ENCODE peak calls at places on chromosomes 6 and 20, in seven cellular contexts. Z is fibroblast of lung; W is NCI-H446; A is HEK293T; E is D341Med; K is choroid plexus epithelial cell; S is effector memory CD4-positive, alpha-beta T cell. F is an unnamed sample.

GRCh38 chr6:22878706-22879105 is 309.3 kb downstream of the HDGFL1 start:
- DNase-seq in Z (no peak), W (no peak), A (no peak), E (no peak), K (peak), S (no peak), F (no peak)

GRCh38 chr20:14178952-14179351 is 158.5 kb downstream of the FLRT3 start:
- DNase-seq in Z (no peak), W (no peak), A (no peak), E (no peak), K (no peak), S (no peak), F (no peak)

GRCh38 chr6:17984822-17985660 is 2.4 kb downstream of the KIF13A start:
- DNase-seq in Z (peak), W (no peak), A (no peak), E (no peak), K (peak), S (no peak), F (no peak)

GRCh38 chr6:52538252-52538905 is 38.5 kb downstream of the TRAM2 start:
- DNase-seq in Z (no peak), W (peak), A (no peak), E (no peak), K (no peak), S (no peak), F (no peak)

GRCh38 chr6:116397960-116398359 is 27.2 kb downstream of the DSE start:
- DNase-seq in Z (peak), W (no peak), A (no peak), E (no peak), K (peak), S (no peak), F (no peak)

GRCh38 chr6:156883497-156884252 is 106.5 kb downstream of the ARID1B start:
- DNase-seq in Z (peak), W (no peak), A (no peak), E (no peak), K (no peak), S (no peak), F (no peak)

GRCh38 chr6:39056681-39057080 is 8.1 kb downstream of the GLP1R start:
- DNase-seq in Z (no peak), W (no peak), A (no peak), E (no peak), K (no peak), S (no peak), F (no peak)

GRCh38 chr20:19885981-19886665 is 128.1 kb downstream of the RIN2 start:
- DNase-seq in Z (peak), W (peak), A (no peak), E (no peak), K (no peak), S (no peak), F (no peak)

GRCh38 chr6:9851541-9852380 is 563.1 kb downstream of the TFAP2A start:
- DNase-seq in Z (no peak), W (no peak), A (peak), E (no peak), K (peak), S (no peak), F (no peak)

GRCh38 chr6:85191656-85192055 is 258.2 kb upstream of the NT5E start:
- DNase-seq in Z (no peak), W (no peak), A (no peak), E (no peak), K (peak), S (no peak), F (no peak)

GRCh38 chr6:145809211-145809610 is 5.4 kb downstream of the FBXO30 start:
- DNase-seq in Z (peak), W (no peak), A (no peak), E (no peak), K (peak), S (no peak), F (no peak)

GRCh38 chr6:53172468-53172803 is 23.8 kb upstream of the GCM1 start:
- DNase-seq in Z (no peak), W (no peak), A (no peak), E (no peak), K (no peak), S (no peak), F (no peak)

GRCh38 chr20:45857836-45858250 is 429 bp downstream of the ZSWIM3 start:
- DNase-seq in Z (no peak), W (peak), A (peak), E (no peak), K (peak), S (no peak), F (no peak)

GRCh38 chr6:26122402-26122792 is 35.2 kb downstream of the HFE start:
- DNase-seq in Z (no peak), W (no peak), A (no peak), E (no peak), K (no peak), S (no peak), F (no peak)

GRCh38 chr6:121305957-121306607 is 28.2 kb downstream of the TBC1D32 start:
- DNase-seq in Z (peak), W (no peak), A (peak), E (peak), K (peak), S (no peak), F (peak)

GRCh38 chr6:63529498-63529897 is 42.8 kb upstream of the LOC128125822 start:
- DNase-seq in Z (peak), W (no peak), A (no peak), E (no peak), K (no peak), S (no peak), F (no peak)

GRCh38 chr6:126040826-126041225 is 54.5 kb downstream of the TRMT11 start:
- DNase-seq in Z (peak), W (no peak), A (no peak), E (no peak), K (peak), S (no peak), F (no peak)

GRCh38 chr6:133502451-133503259 is 261.5 kb downstream of the EYA4 start:
- DNase-seq in Z (peak), W (peak), A (no peak), E (no peak), K (peak), S (no peak), F (no peak)

GRCh38 chr6:15968519-15968918 is 160.4 kb upstream of the MYLIP start:
- DNase-seq in Z (no peak), W (no peak), A (no peak), E (no peak), K (no peak), S (no peak), F (no peak)

GRCh38 chr6:125129354-125129753 is 24.2 kb upstream of the TPD52L1 start:
- DNase-seq in Z (no peak), W (no peak), A (no peak), E (no peak), K (no peak), S (no peak), F (no peak)

GRCh38 chr20:44540834-44541233 is 19.0 kb upstream of the SERINC3 start:
- DNase-seq in Z (no peak), W (no peak), A (no peak), E (no peak), K (peak), S (no peak), F (no peak)

GRCh38 chr20:53077373-53078205 is 105.4 kb downstream of the TSHZ2 start:
- DNase-seq in Z (peak), W (no peak), A (no peak), E (no peak), K (no peak), S (no peak), F (no peak)

GRCh38 chr20:15200139-15200538 is 862.7 kb upstream of the FLRT3 start:
- DNase-seq in Z (no peak), W (no peak), A (no peak), E (no peak), K (no peak), S (no peak), F (no peak)

GRCh38 chr6:93398723-93399122 is 20.6 kb downstream of the EPHA7 start:
- DNase-seq in Z (no peak), W (no peak), A (no peak), E (no peak), K (no peak), S (no peak), F (no peak)

GRCh38 chr6:146357578-146358340 is 185.9 kb upstream of the RAB32 start:
- DNase-seq in Z (peak), W (no peak), A (no peak), E (no peak), K (peak), S (no peak), F (no peak)

GRCh38 chr6:142846459-142846831 is 98.5 kb downstream of the HIVEP2 start:
- DNase-seq in Z (peak), W (no peak), A (no peak), E (no peak), K (peak), S (no peak), F (no peak)

GRCh38 chr6:130366011-130366963 is at the start of gene TMEM200A:
- DNase-seq in Z (peak), W (no peak), A (peak), E (peak), K (peak), S (peak), F (no peak)

GRCh38 chr20:15031546-15032351 is 694.3 kb upstream of the FLRT3 start:
- DNase-seq in Z (no peak), W (no peak), A (no peak), E (no peak), K (no peak), S (no peak), F (no peak)

GRCh38 chr6:156686429-156686939 is 90.7 kb upstream of the ARID1B start:
- DNase-seq in Z (peak), W (no peak), A (peak), E (peak), K (peak), S (no peak), F (peak)

GRCh38 chr6:52577022-52577777 is at the start of gene TRAM2:
- DNase-seq in Z (peak), W (peak), A (peak), E (peak), K (peak), S (peak), F (peak)

GRCh38 chr6:111417946-111418345 is 65.1 kb downstream of the REV3L start:
- DNase-seq in Z (no peak), W (no peak), A (no peak), E (no peak), K (no peak), S (no peak), F (no peak)

GRCh38 chr6:52726741-52727535 is 36.3 kb downstream of the GSTA2 start:
- DNase-seq in Z (no peak), W (no peak), A (no peak), E (no peak), K (no peak), S (no peak), F (no peak)

F was measured in NCI-H1694 treated with DMSO at 0.1 percent for 48 hours.